ENCODE peak calls at places on chromosomes 3 and 15, in eight cellular contexts. E is amniotic stem cell; B is aorta; T is A172; K is stimulated activated CD4-positive, alpha-beta T cell treated with anti-CD3 and anti-CD28 coated beads, Interleukin-15, amount 100 ng/mL, for 24 hours; N is fibroblast of gingiva; G is memory B cell; Z is GM20000. I is an unnamed sample.

GRCh38 chr15:51967583-51967982 is 4.0 kb downstream of the LEO1 start:
- DNase-seq in N (no peak), T (no peak), Z (no peak), B (no peak), E (no peak), K (no peak), G (no peak), I (no peak)

GRCh38 chr15:68609618-68610017 is 30.8 kb downstream of the CORO2B start:
- DNase-seq in Z (no peak), K (no peak), B (peak; percentile 74), T (no peak), E (no peak), N (peak; percentile 74), G (no peak), I (no peak)

GRCh38 chr3:187770224-187770623 is 25.0 kb upstream of the BCL6 start:
- DNase-seq in T (no peak), B (no peak), G (no peak), N (no peak), E (no peak), K (peak; percentile 46), Z (peak; percentile 32), I (peak; percentile 61)

GRCh38 chr3:100260081-100260684 is 609 bp upstream of the TBC1D23 start:
- DNase-seq in N (peak; percentile 67), G (no peak), K (peak; percentile 6), E (no peak), Z (no peak), B (peak; percentile 79), T (no peak), I (no peak)

GRCh38 chr3:169940486-169941181 is 26.0 kb upstream of the SEC62 start:
- DNase-seq in K (no peak), G (peak; percentile 64), T (no peak), Z (peak; percentile 42), E (no peak), B (no peak), N (no peak), I (peak; percentile 87)

GRCh38 chr3:23809840-23810341 is 4.1 kb downstream of the UBE2E1 start:
- DNase-seq in T (no peak), N (no peak), G (no peak), K (no peak), B (no peak), E (no peak), Z (peak; percentile 51), I (no peak)

GRCh38 chr15:64985382-64986033 is 4.2 kb downstream of the SPG21 start:
- DNase-seq in B (no peak), G (no peak), K (no peak), T (peak; percentile 5), Z (no peak), N (peak; percentile 80), E (no peak), I (no peak)

GRCh38 chr15:54119056-54119455 is 140.8 kb downstream of the UNC13C start:
- DNase-seq in T (no peak), K (no peak), Z (no peak), E (no peak), B (no peak), G (no peak), N (no peak), I (no peak)

GRCh38 chr3:17765819-17766472 is 23.5 kb upstream of the TBC1D5 start:
- DNase-seq in Z (no peak), K (no peak), G (peak; percentile 58), B (no peak), N (no peak), E (no peak), T (no peak), I (peak; percentile 60)

GRCh38 chr15:25244731-25245585 is 193.9 kb downstream of the UBE3A start:
- DNase-seq in N (no peak), K (no peak), E (no peak), Z (no peak), T (no peak), G (no peak), B (peak; percentile 27), I (no peak)

GRCh38 chr15:85171736-85172135 is 190.1 kb downstream of the PDE8A start:
- DNase-seq in B (no peak), Z (no peak), K (no peak), T (no peak), N (no peak), E (no peak), G (no peak), I (no peak)

GRCh38 chr3:15637131-15637951 is 35.8 kb downstream of the BTD start:
- DNase-seq in G (no peak), T (no peak), K (peak; percentile 20), N (no peak), E (no peak), Z (no peak), B (no peak), I (peak; percentile 58)

GRCh38 chr15:41904487-41905359 is 10.9 kb upstream of the SPTBN5 start:
- DNase-seq in T (peak; percentile 69), N (peak; percentile 32), E (no peak), B (no peak), G (peak; percentile 73), Z (peak; percentile 86), K (peak; percentile 74), I (peak; percentile 21)

GRCh38 chr15:64630403-64631107 is 144.8 kb downstream of the RBPMS2 start:
- DNase-seq in N (peak; percentile 25), K (no peak), T (no peak), Z (no peak), E (no peak), B (no peak), G (no peak), I (no peak)

GRCh38 chr3:147757919-147758318 is 348.8 kb downstream of the ZIC1 start:
- DNase-seq in K (no peak), E (no peak), B (no peak), Z (no peak), N (no peak), T (no peak), G (no peak), I (no peak)

GRCh38 chr15:52232327-52232726 is 41.1 kb upstream of the GNB5 start:
- DNase-seq in Z (peak; percentile 60), N (no peak), E (no peak), T (no peak), B (no peak), G (peak; percentile 44), K (no peak), I (no peak)

GRCh38 chr3:63450634-63451363 is 172.7 kb downstream of the SYNPR start:
- DNase-seq in T (no peak), B (no peak), K (no peak), N (no peak), Z (no peak), G (no peak), E (no peak), I (no peak)

GRCh38 chr3:108914774-108915641 is 38.7 kb downstream of the GUCA1C start:
- DNase-seq in K (peak; percentile 68), T (peak; percentile 84), Z (peak; percentile 67), G (peak; percentile 53), N (peak; percentile 23), E (peak; percentile 10), B (no peak), I (peak; percentile 19)

GRCh38 chr15:48090115-48090514 is 30.7 kb upstream of the SLC24A5 start:
- DNase-seq in K (no peak), G (no peak), B (no peak), Z (no peak), N (no peak), T (no peak), E (no peak), I (no peak)

GRCh38 chr15:80070840-80071239 is 11.4 kb downstream of the ZFAND6 start:
- DNase-seq in K (no peak), N (peak; percentile 60), Z (no peak), E (no peak), T (no peak), G (no peak), B (no peak), I (no peak)

GRCh38 chr3:100875239-100875638 is 118.0 kb downstream of the ABI3BP start:
- DNase-seq in Z (no peak), T (peak; percentile 87), N (peak; percentile 32), K (no peak), B (no peak), G (no peak), E (no peak), I (no peak)

GRCh38 chr3:188439080-188439479 is 285.1 kb downstream of the LPP start:
- DNase-seq in K (peak; percentile 20), N (no peak), G (peak; percentile 68), T (peak; percentile 68), E (no peak), B (no peak), Z (peak; percentile 13), I (no peak)

GRCh38 chr3:150129181-150129580 is 158.5 kb upstream of the PFN2 start:
- DNase-seq in Z (no peak), K (no peak), T (no peak), E (no peak), N (no peak), G (no peak), B (no peak), I (no peak)

GRCh38 chr3:127377801-127378442 is 90.1 kb upstream of the PRR20G start:
- DNase-seq in G (no peak), T (no peak), B (peak; percentile 32), E (no peak), N (no peak), K (no peak), Z (no peak), I (no peak)

GRCh38 chr3:187997490-187997889 is 156.5 kb upstream of the LPP start:
- DNase-seq in N (no peak), K (no peak), B (no peak), E (no peak), G (no peak), T (no peak), Z (no peak), I (no peak)

GRCh38 chr3:194772241-194773000 is 86.7 kb downstream of the FAM43A start:
- DNase-seq in K (no peak), Z (no peak), N (no peak), G (no peak), T (no peak), B (no peak), E (no peak), I (no peak)

GRCh38 chr3:115503386-115503785 is 119.9 kb upstream of the GAP43 start:
- DNase-seq in E (no peak), B (no peak), K (no peak), Z (no peak), N (no peak), G (no peak), T (no peak), I (no peak)

GRCh38 chr15:74365619-74366445 is 1.6 kb downstream of the CYP11A1 start:
- DNase-seq in G (no peak), Z (peak; percentile 68), N (peak; percentile 59), E (peak; percentile 8), B (peak; percentile 65), K (peak; percentile 39), T (no peak), I (no peak)

GRCh38 chr15:39641187-39641889 is 60.5 kb downstream of the THBS1 start:
- DNase-seq in T (peak; percentile 65), N (no peak), E (no peak), K (no peak), Z (no peak), B (no peak), G (no peak), I (no peak)

GRCh38 chr3:94158461-94158860 is 95.6 kb downstream of the NSUN3 start:
- DNase-seq in E (no peak), G (no peak), N (no peak), Z (no peak), K (no peak), T (no peak), B (no peak), I (no peak)

I was measured in GM12878.